ENCODE peak calls at places on chromosomes 2 and 18, in four cellular contexts. G is MCF 10A, N is NCI-H1694 treated with DMSO at 0.1 percent for 48 hours, J is T follicular helper cell. Z is an unnamed sample.

GRCh38 chr2:233338046-233338445 is 16.2 kb upstream of the DGKD start:
- DNase-seq in G (no peak), J (no peak), N (peak; percentile 10), Z (no peak)

GRCh38 chr2:127100261-127101047 is 6.5 kb downstream of the BIN1 start:
- DNase-seq in N (no peak), G (peak; percentile 87), J (no peak), Z (peak; percentile 57)

GRCh38 chr2:72883356-72883962 is 3.7 kb upstream of the SPR start:
- DNase-seq in N (no peak), J (no peak), G (peak; percentile 52), Z (no peak)

GRCh38 chr2:120315367-120316033 is 30.4 kb upstream of the INHBB start:
- DNase-seq in G (no peak), J (no peak), N (no peak), Z (no peak)

GRCh38 chr2:200306969-200307811 is 697 bp downstream of the SPATS2L start:
- DNase-seq in J (peak; percentile 3), G (peak; percentile 47), N (no peak), Z (peak; percentile 42)

GRCh38 chr18:63677490-63678225 is 16.0 kb upstream of the SERPINB3 start:
- DNase-seq in N (no peak), J (no peak), G (peak; percentile 72), Z (no peak)

GRCh38 chr2:201507725-201508124 is 56.2 kb downstream of the STRADB start:
- DNase-seq in J (no peak), N (no peak), G (no peak), Z (no peak)

GRCh38 chr18:63107171-63107850 is 212.3 kb downstream of the BCL2 start:
- DNase-seq in J (no peak), N (no peak), G (no peak), Z (no peak)

GRCh38 chr2:130949954-130950353 is 113.2 kb downstream of the ARHGEF4 start:
- DNase-seq in G (peak; percentile 25), J (no peak), N (no peak), Z (no peak)

GRCh38 chr18:57051586-57052044 is 95.3 kb upstream of the BOD1L2 start:
- DNase-seq in G (no peak), J (no peak), N (no peak), Z (no peak)

GRCh38 chr2:172233947-172234715 is 131.4 kb upstream of the DLX2 start:
- DNase-seq in J (no peak), N (no peak), G (no peak), Z (no peak)

GRCh38 chr18:76476665-76477561 is 18.1 kb downstream of the ZNF516 start:
- DNase-seq in J (no peak), N (no peak), G (peak; percentile 60), Z (no peak)

GRCh38 chr2:121078869-121079268 is 206.1 kb downstream of the TFCP2L1 start:
- DNase-seq in J (no peak), G (no peak), N (peak; percentile 48), Z (no peak)

GRCh38 chr2:10097352-10098148 is 17.3 kb upstream of the CYS1 start:
- DNase-seq in N (peak; percentile 76), J (no peak), G (peak; percentile 73), Z (no peak)

GRCh38 chr18:79399275-79400081 is 3.7 kb downstream of the NFATC1 start:
- DNase-seq in N (no peak), J (no peak), G (no peak), Z (no peak)

GRCh38 chr2:178482437-178482836 is 2.2 kb downstream of the PLEKHA3 start:
- DNase-seq in J (no peak), G (no peak), N (no peak), Z (no peak)

GRCh38 chr18:45738660-45739059 is 14.7 kb downstream of the SLC14A1 start:
- DNase-seq in J (no peak), N (no peak), G (no peak), Z (no peak)

GRCh38 chr2:217166241-217166640 is 306.4 kb upstream of the TNP1 start:
- DNase-seq in J (no peak), G (peak; percentile 54), N (peak; percentile 62), Z (no peak)

GRCh38 chr2:108413731-108414130 is 35.3 kb upstream of the GCC2 start:
- DNase-seq in N (no peak), J (no peak), G (peak; percentile 30), Z (no peak)

GRCh38 chr2:101518470-101519172 is 43.7 kb upstream of the RFX8 start:
- DNase-seq in G (peak; percentile 81), J (no peak), N (peak; percentile 67), Z (no peak)

Z was measured in ureter.